ENCODE peak calls at places on chromosomes 5 and 9, in nine cellular contexts. K is retinal pigment epithelial cell, S is A549, D is astrocyte, U is HFFc6, T is GM23338, V is kidney, L is SK-N-SH, Z is Peyer's patch. J is an unnamed sample.

GRCh38 chr5:122906768-122907167 is 61.4 kb downstream of the SNX24 start:
- DNase-seq in Z (no peak), V (no peak), S (no peak), K (no peak), U (peak), L (no peak), D (peak), T (no peak), J (no peak)

GRCh38 chr9:75464726-75465125 is 376.4 kb downstream of the OSTF1 start:
- DNase-seq in L (no peak), K (no peak), U (no peak), D (no peak), Z (no peak), T (no peak), S (no peak), V (no peak), J (no peak)

GRCh38 chr9:21789541-21790037 is 12.8 kb upstream of the MTAP start:
- DNase-seq in S (peak), K (peak), T (peak), V (no peak), U (peak), Z (peak), D (peak), L (peak), J (peak)

GRCh38 chr5:115470921-115471320 is 73.7 kb downstream of the FEM1C start:
- DNase-seq in Z (no peak), T (no peak), K (no peak), S (no peak), V (no peak), U (no peak), L (no peak), D (no peak), J (no peak)

GRCh38 chr5:149397530-149397929 is 18.4 kb upstream of the IL17B start:
- DNase-seq in K (no peak), L (no peak), T (no peak), D (peak), V (peak), S (no peak), U (peak), Z (no peak), J (no peak)

GRCh38 chr5:172722309-172722815 is 48.6 kb downstream of the DUSP1 start:
- DNase-seq in K (no peak), D (no peak), U (no peak), V (peak), L (no peak), Z (no peak), S (no peak), T (no peak), J (peak)

GRCh38 chr5:17411436-17411835 is 86.6 kb upstream of the TAF11L2 start:
- DNase-seq in D (peak), V (no peak), T (no peak), S (no peak), Z (no peak), L (no peak), K (no peak), U (no peak), J (no peak)

GRCh38 chr9:38685535-38685934 is 34.4 kb downstream of the FAM240B start:
- DNase-seq in L (no peak), Z (no peak), K (no peak), U (no peak), V (no peak), D (no peak), T (peak), S (no peak), J (no peak)

GRCh38 chr5:159442210-159442850 is 112.0 kb upstream of the IL12B start:
- DNase-seq in D (no peak), L (no peak), U (no peak), Z (no peak), S (no peak), K (no peak), V (peak), T (peak), J (no peak)

GRCh38 chr5:154697335-154697734 is 57.8 kb upstream of the LARP1 start:
- DNase-seq in S (no peak), U (no peak), Z (no peak), T (no peak), L (no peak), V (no peak), K (no peak), D (no peak), J (no peak)

GRCh38 chr5:89613222-89613956 is 730.4 kb upstream of the MEF2C start:
- DNase-seq in Z (no peak), K (no peak), L (no peak), D (peak), V (no peak), U (no peak), T (no peak), S (no peak), J (no peak)

GRCh38 chr9:4077499-4078102 is 222.3 kb downstream of the GLIS3 start:
- DNase-seq in U (peak), K (peak), D (peak), V (peak), S (peak), Z (peak), T (peak), L (peak), J (peak)

GRCh38 chr5:82290908-82291307 is 12.8 kb upstream of the RPS23 start:
- DNase-seq in D (no peak), Z (no peak), U (no peak), T (no peak), V (no peak), K (no peak), S (no peak), L (no peak), J (no peak)

GRCh38 chr9:127369428-127369827 is 27.5 kb upstream of the SLC2A8 start:
- DNase-seq in S (no peak), L (no peak), T (no peak), K (no peak), V (no peak), D (no peak), U (no peak), Z (no peak), J (no peak)

GRCh38 chr9:127783111-127783621 is 2.7 kb upstream of the CDK9 start:
- DNase-seq in T (no peak), V (peak), L (no peak), Z (peak), U (no peak), S (no peak), K (no peak), D (no peak), J (peak)

GRCh38 chr9:36276840-36277239 is 18.6 kb upstream of the GNE start:
- DNase-seq in V (no peak), L (no peak), U (peak), S (peak), Z (no peak), T (peak), K (peak), D (peak), J (no peak)

GRCh38 chr9:76200730-76201129 is 193.5 kb downstream of the RFK start:
- DNase-seq in Z (no peak), L (no peak), S (no peak), U (no peak), V (no peak), K (no peak), D (no peak), T (no peak), J (no peak)

GRCh38 chr5:58191451-58191850 is 268.4 kb downstream of the PLK2 start:
- DNase-seq in Z (no peak), S (no peak), K (no peak), U (no peak), D (no peak), V (no peak), L (no peak), T (no peak), J (no peak)

GRCh38 chr5:68424799-68425537 is 209.4 kb downstream of the PIK3R1 start:
- DNase-seq in Z (no peak), V (no peak), K (no peak), L (no peak), U (peak), S (no peak), D (peak), T (no peak), J (peak)

DNA sequence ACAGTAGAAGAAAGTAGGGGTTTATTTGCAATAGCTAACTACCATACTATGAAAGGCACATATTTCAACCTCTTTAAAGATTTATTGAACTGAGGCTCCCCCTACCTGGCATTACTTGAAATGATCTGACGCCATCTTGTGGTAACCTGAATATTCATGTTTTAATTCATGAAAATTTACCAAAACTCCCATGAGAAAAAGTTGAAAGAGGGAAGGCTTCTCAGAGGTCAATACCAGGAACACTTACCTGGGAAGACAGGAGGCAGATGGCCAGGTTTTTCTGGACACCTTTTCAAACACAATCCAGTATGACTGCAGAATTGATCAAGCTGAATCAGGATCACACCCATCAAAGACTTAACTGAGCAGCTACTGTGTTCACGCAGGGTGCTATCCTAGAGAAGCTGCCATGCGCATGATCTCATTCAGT is 9.4 kb downstream of the PRELID2 start:
- DNase-seq in V (no peak), U (peak), T (peak), D (peak), S (peak), K (no peak), L (peak), Z (no peak), J (no peak)
- TF ChIP-seq CTCF in V (peak), U (peak), T (peak), D (peak), S (peak), K (peak), L (peak), Z (peak), J (peak)

DNA sequence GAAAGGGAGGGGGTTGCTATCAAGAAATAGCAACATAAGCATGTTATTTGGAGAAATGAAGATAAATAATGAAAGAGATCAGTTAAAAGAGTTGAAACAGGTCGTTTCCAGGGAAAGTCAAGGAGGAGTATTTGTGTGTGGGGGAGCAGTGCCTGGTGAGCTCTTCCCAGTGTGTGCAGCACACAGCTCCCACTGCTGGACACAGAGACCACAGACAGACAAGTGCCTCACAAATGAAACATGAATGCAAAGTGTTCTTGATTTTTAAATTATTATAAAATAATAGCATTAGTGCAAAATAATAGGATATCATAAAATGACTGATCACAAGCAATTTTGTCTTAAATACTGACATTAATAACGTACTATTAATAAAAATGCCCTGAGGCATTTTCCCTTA is 40.8 kb downstream of the LIFR start:
- DNase-seq in K (no peak), D (no peak), L (peak), S (no peak), U (peak), T (no peak), Z (no peak), V (no peak), J (no peak)
- TF ChIP-seq CTCF in K (peak), D (peak), L (peak), S (peak), U (peak), T (peak), Z (no peak), V (peak), J (no peak)

GRCh38 chr9:123848447-123849085 is 81.4 kb downstream of the DENND1A start:
- DNase-seq in L (no peak), K (no peak), S (no peak), Z (no peak), V (no peak), T (no peak), D (no peak), U (no peak), J (no peak)

GRCh38 chr9:123846966-123847365 is 83.0 kb downstream of the DENND1A start:
- DNase-seq in K (no peak), U (no peak), Z (no peak), D (no peak), T (no peak), L (no peak), V (no peak), S (no peak), J (no peak)

DNA sequence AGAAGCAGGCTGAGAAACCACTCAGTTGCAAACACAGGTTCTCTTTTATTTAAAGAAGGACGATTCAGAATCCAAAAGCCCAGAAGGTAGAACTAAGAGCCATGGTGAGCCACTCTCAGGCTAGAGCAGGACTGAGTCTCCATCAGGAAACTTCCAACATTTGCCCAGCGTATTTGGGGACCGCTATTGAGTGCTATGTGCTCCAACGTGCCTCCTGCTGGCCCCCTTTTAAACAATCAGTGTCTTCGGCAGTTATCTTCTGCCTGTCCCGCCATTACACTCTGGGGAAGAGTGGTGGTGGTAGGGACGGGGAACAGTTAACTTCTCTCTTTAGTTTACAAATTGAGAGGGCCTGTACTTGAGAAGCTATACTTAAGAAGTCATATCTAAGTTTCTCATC is 78.1 kb downstream of the DENND1A start:
- DNase-seq in L (no peak), T (peak), U (no peak), Z (no peak), S (no peak), V (no peak), D (no peak), K (no peak), J (no peak)
- TF ChIP-seq CTCF in L (no peak), T (peak), U (no peak), Z (no peak), S (no peak), V (no peak), D (no peak), K (no peak), J (no peak)

GRCh38 chr9:119284118-119284517 is 85.1 kb downstream of the BRINP1 start:
- DNase-seq in Z (no peak), T (peak), K (no peak), S (no peak), U (no peak), V (no peak), D (peak), L (peak), J (no peak)
- TF ChIP-seq CTCF in Z (no peak), T (peak), K (peak), S (no peak), U (no peak), V (no peak), D (no peak), L (no peak), J (no peak)

GRCh38 chr9:23644906-23645305 is 181.1 kb downstream of the ELAVL2 start:
- DNase-seq in U (no peak), L (no peak), T (no peak), S (no peak), Z (no peak), V (no peak), D (no peak), K (no peak), J (no peak)

GRCh38 chr9:23644326-23644725 is 181.7 kb downstream of the ELAVL2 start:
- DNase-seq in U (no peak), V (no peak), T (no peak), D (no peak), L (no peak), S (no peak), K (no peak), Z (no peak), J (no peak)

GRCh38 chr9:23638837-23639426 is 187.1 kb downstream of the ELAVL2 start:
- DNase-seq in V (no peak), Z (no peak), K (no peak), L (no peak), S (no peak), D (peak), U (no peak), T (no peak), J (no peak)

GRCh38 chr9:23648651-23649050 is 177.4 kb downstream of the ELAVL2 start:
- DNase-seq in T (no peak), S (no peak), L (no peak), D (no peak), K (no peak), U (no peak), Z (no peak), V (no peak), J (no peak)

DNA sequence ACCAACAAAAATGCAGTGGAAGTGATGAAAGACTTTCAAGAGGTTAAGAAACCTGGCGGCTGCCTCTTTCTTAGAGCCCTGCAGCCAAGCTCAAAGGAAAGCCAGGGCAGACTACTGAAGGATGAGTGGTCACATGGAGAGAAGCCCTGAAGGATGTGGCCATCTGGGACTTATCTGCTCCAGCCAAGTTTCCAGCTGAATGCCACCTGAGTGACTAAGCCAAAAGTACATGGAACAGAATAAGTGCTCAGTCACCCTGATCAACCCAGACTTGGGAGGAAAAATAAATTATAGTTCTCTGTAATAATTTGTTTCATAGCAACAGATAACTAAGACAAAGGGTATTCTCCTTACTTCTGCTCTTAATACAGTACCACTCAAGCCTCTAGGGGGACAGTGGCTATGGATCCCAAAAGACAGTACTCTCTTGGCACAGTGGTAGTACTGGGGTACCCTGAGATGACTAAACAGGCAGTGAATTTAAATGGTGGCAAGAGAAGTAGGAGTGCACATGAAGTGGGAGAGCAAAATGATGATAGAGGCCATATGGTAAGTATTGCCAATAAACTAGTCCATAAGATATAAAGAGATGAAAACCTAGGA is 182.3 kb downstream of the ELAVL2 start:
- DNase-seq in K (no peak), T (no peak), U (no peak), Z (no peak), L (no peak), D (peak), S (no peak), V (no peak), J (no peak)
- TF ChIP-seq CTCF in K (no peak), T (no peak), U (no peak), Z (no peak), L (no peak), D (no peak), S (no peak), V (no peak), J (no peak)

DNA sequence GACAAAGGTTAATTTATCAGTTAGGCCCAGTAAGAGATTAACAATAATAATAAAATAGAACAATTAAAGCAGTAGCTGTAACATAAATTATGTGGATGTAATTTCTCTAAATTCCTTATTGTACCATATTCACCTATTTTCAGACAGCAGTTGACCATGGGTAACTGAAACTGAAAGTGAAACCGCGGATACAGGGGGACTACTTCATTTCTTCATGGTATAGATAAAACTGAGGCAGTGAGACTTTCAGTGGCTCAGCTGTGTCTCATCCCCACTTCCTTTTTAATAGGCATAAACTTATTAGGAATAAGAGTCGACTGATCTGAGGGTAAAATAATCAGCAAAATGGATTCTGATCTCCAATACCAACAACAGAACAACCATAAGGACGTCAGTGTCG is 174.0 kb upstream of the WWC1 start:
- DNase-seq in U (no peak), L (no peak), K (no peak), Z (no peak), S (no peak), D (no peak), T (no peak), V (no peak), J (no peak)
- TF ChIP-seq CTCF in U (no peak), L (no peak), K (no peak), Z (no peak), S (no peak), D (no peak), T (no peak), V (no peak), J (no peak)